ENCODE peak calls at places on chromosomes 4 and X, in four cellular contexts. B is GM12878, P is K562, I is HepG2. G is an unnamed sample.

GRCh38 chr4:181479145-181479544 is 764.1 kb upstream of the TENM3 start:
- DNase-seq in B (no peak), P (no peak), I (no peak), G (no peak)

GRCh38 chr4:48635310-48635709 is 144.8 kb downstream of the FRYL start:
- DNase-seq in P (no peak), I (peak; percentile 9), B (no peak), G (no peak)

GRCh38 chr4:84232311-84233095 is 266.6 kb downstream of the NKX6-1 start:
- DNase-seq in B (no peak), P (peak; percentile 5), I (no peak), G (no peak)

GRCh38 chr4:113436360-113436759 is 325.2 kb downstream of the CAMK2D start:
- DNase-seq in B (no peak), I (no peak), P (no peak), G (no peak)

GRCh38 chr4:139710073-139710472 is 44.5 kb downstream of the MGST2 start:
- DNase-seq in B (no peak), P (no peak), I (no peak), G (no peak)

GRCh38 chr4:186782302-186782701 is 58.6 kb upstream of the FAT1 start:
- DNase-seq in P (no peak), B (no peak), I (no peak), G (no peak)

GRCh38 chr4:139642364-139642763 is 23.3 kb upstream of the MGST2 start:
- DNase-seq in B (no peak), P (no peak), I (no peak), G (no peak)

GRCh38 chr4:25863906-25864418 is 1.2 kb upstream of the SEL1L3 start:
- DNase-seq in P (no peak), B (no peak), I (no peak), G (no peak)

GRCh38 chr4:111650553-111651183 is 494.6 kb upstream of the FAM241A start:
- DNase-seq in B (no peak), I (no peak), P (no peak), G (no peak)

DNA sequence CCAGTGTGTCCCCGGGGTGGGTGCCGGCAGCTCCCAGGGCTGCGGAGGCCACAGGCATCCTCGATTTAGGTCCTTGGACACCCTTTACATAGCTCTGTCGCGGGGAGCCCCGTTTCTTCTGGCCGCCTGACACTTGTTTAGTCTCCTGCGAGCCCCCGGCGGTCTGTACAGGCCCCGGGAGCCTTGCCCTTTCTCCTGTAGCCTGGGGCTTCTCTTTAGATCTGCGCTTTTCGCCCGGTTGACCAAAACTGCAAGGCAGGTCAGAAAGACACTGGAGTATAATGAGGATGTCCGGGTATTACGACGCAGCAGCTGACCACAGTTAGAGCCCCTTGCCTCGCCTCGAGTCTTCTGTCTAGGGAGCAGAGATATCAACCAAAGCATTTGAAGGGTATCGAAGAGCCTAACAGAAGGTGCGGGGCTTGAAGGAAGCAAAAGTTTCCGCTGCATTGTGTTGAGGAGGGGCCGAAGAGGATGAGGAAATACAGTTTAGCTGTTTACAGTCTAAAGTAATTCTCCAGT is 447 bp downstream of the BRCC3 start:
- DNase-seq in I (no peak), B (no peak), P (no peak), G (no peak)
- TF ChIP-seq BHLHE40 in I (no peak), B (no peak), P (no peak), G (no peak)

DNA sequence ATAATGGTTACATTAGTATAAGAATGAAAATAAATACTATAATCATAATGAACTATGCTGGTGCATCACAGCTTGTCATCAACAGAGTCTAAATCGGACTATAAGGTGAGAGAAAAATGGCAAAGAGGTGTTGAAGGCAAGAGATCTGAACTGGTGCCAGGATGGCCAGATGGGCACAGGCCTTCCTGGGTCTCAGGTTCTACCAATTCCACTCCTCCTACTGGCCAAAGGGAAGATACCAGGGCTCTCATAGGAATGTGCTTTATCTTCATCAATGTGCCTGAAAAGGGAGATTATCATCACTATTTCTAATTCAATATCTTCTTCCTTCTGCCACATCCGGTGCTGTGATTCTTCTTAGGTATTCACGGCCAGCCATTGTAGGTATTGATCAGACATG is 107.6 kb downstream of the GASK1B start:
- DNase-seq in B (no peak), P (no peak), I (peak; percentile 4), G (no peak)
- TF ChIP-seq FOXM1 in B (no peak), P (no peak), I (no peak), G (no peak)

GRCh38 chrX:130216312-130216711 is 44.5 kb downstream of the RAB33A start:
- DNase-seq in I (no peak), B (no peak), P (peak; percentile 6), G (no peak)

GRCh38 chrX:130211415-130212186 is 39.8 kb downstream of the RAB33A start:
- DNase-seq in B (no peak), I (no peak), P (no peak), G (no peak)

GRCh38 chrX:130212371-130212770 is 40.6 kb downstream of the RAB33A start:
- DNase-seq in I (no peak), P (no peak), B (no peak), G (no peak)

GRCh38 chrX:130213376-130213775 is 41.6 kb downstream of the RAB33A start:
- DNase-seq in P (no peak), B (no peak), I (no peak), G (no peak)
- TF ChIP-seq SP1 in P (no peak), B (no peak), I (no peak), G (no peak)

GRCh38 chr4:121822796-121823504 is 733 bp downstream of the CCNA2 start:
- DNase-seq in I (peak; percentile 64), P (peak; percentile 70), B (no peak), G (peak; percentile 54)
- TF ChIP-seq BHLHE40 in I (no peak), P (peak; percentile 67), B (peak; percentile 3), G (no peak)

DNA sequence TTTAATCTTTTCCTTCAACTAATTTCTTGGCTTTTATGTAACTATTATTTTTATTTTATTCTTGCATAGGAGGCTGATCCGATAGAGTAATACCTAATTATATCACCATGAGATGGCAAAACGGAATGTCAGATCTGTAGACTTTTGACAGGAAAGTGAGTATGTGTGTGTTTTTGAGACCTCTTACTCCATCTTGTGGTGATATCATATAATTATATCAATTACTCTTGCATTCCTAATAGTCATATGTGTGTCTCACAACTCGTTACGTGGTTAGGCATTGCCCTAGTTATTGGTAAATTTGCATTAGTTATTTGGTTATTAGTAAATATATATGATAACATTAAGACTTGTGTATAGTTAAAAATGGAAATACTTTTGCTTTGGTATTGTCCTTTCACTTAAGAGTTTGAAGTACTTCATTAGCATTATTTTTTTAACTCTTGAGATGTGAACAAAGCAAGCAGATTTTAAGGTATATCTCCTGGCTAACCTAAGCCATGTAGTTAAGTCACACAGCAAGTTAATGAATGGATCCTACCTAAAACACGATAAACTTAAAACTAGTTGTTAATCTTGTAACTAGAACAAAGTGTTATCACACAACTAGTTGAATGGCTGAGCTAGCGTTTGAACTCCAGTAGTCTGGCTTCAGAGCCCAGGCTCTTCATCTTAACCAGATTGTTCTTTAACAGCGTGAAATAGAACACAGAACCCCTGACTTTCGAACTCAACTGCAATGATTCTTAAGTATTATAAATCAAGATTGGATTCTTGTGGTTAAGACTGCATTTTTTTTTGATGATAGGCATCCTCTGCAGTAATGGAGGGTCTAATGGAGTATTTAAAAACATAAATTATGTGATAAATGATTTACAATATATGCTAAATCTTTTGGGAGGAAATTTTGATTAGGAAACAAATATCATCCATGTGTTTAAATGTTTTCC is 67.1 kb downstream of the PGRMC2 start:
- DNase-seq in I (peak; percentile 11), B (no peak), P (peak; percentile 15), G (peak; percentile 25)
- TF ChIP-seq FOXM1 in I (no peak), B (no peak), P (no peak), G (no peak)